ENCODE peak calls at places on chromosomes 13 and 19, in ten cellular contexts. X, L, M, Y, C, V, D, W, Q and P are unnamed samples.

GRCh38 chr19:35963514-35963913 is 27.3 kb downstream of the LRFN3 start:
- DNase-seq in X (peak), L (peak), M (peak), Y (no peak), C (no peak), V (peak), D (no peak), W (no peak), Q (no peak), P (peak)

GRCh38 chr13:27038323-27038722 is 133.3 kb downstream of the USP12 start:
- DNase-seq in X (no peak), L (no peak), M (no peak), Y (no peak), C (no peak), V (peak), D (no peak), W (no peak), Q (no peak), P (peak)

GRCh38 chr13:32246468-32246867 is 68.7 kb downstream of the ZAR1L start:
- DNase-seq in X (peak), L (peak), M (peak), Y (no peak), C (peak), V (peak), D (peak), W (no peak), Q (peak), P (peak)

GRCh38 chr19:30065680-30066606 is 123.9 kb downstream of the URI1 start:
- DNase-seq in X (no peak), L (no peak), M (no peak), Y (no peak), C (peak), V (no peak), D (no peak), W (no peak), Q (no peak), P (no peak)

GRCh38 chr13:112545866-112546265 is 42.1 kb downstream of the TUBGCP3 start:
- DNase-seq in X (peak), L (no peak), M (no peak), Y (no peak), C (no peak), V (peak), D (no peak), W (peak), Q (no peak), P (peak)

GRCh38 chr19:37654525-37654832 is 786 bp downstream of the ZFP30 start:
- DNase-seq in X (no peak), L (no peak), M (peak), Y (no peak), C (no peak), V (peak), D (peak), W (no peak), Q (peak), P (no peak)

GRCh38 chr19:56133858-56134654 is 7.0 kb upstream of the ZNF444 start:
- DNase-seq in X (no peak), L (no peak), M (no peak), Y (no peak), C (no peak), V (peak), D (no peak), W (no peak), Q (no peak), P (no peak)

GRCh38 chr13:112346173-112346898 is 29.8 kb upstream of the SPACA7 start:
- DNase-seq in X (no peak), L (no peak), M (no peak), Y (no peak), C (no peak), V (no peak), D (peak), W (no peak), Q (no peak), P (peak)

GRCh38 chr19:10517760-10518443 is 655 bp upstream of the S1PR5 start:
- DNase-seq in X (no peak), L (peak), M (no peak), Y (no peak), C (no peak), V (peak), D (no peak), W (no peak), Q (no peak), P (no peak)

GRCh38 chr19:19464339-19465098 is 50.8 kb downstream of the TSSK6 start:
- DNase-seq in X (no peak), L (peak), M (no peak), Y (no peak), C (no peak), V (peak), D (no peak), W (no peak), Q (no peak), P (no peak)

GRCh38 chr13:107373551-107373950 is 805.6 kb upstream of the ARGLU1 start:
- DNase-seq in X (peak), L (peak), M (no peak), Y (no peak), C (no peak), V (peak), D (peak), W (peak), Q (peak), P (peak)

GRCh38 chr13:114067381-114067885 is 65.0 kb downstream of the RASA3 start:
- DNase-seq in X (peak), L (no peak), M (peak), Y (no peak), C (peak), V (peak), D (no peak), W (no peak), Q (peak), P (peak)

GRCh38 chr19:48819366-48819816 is 8.6 kb upstream of the BCAT2 start:
- DNase-seq in X (peak), L (peak), M (no peak), Y (no peak), C (no peak), V (peak), D (no peak), W (peak), Q (no peak), P (peak)

GRCh38 chr19:3249408-3249807 is 24.9 kb downstream of the CELF5 start:
- DNase-seq in X (no peak), L (peak), M (no peak), Y (no peak), C (peak), V (no peak), D (peak), W (no peak), Q (no peak), P (peak)

GRCh38 chr19:55632463-55632834 is 8.1 kb upstream of the ZNF784 start:
- DNase-seq in X (peak), L (peak), M (peak), Y (peak), C (peak), V (peak), D (peak), W (peak), Q (peak), P (peak)

GRCh38 chr13:57673197-57673596 is 41.7 kb downstream of the PCDH17 start:
- DNase-seq in X (no peak), L (no peak), M (no peak), Y (no peak), C (no peak), V (no peak), D (no peak), W (no peak), Q (no peak), P (no peak)

GRCh38 chr13:28273919-28274318 is 135.6 kb downstream of the PAN3 start:
- DNase-seq in X (no peak), L (peak), M (no peak), Y (no peak), C (peak), V (peak), D (no peak), W (no peak), Q (no peak), P (no peak)

GRCh38 chr13:76856141-76856571 is 30.0 kb downstream of the KCTD12 start:
- DNase-seq in X (peak), L (no peak), M (no peak), Y (no peak), C (peak), V (peak), D (no peak), W (peak), Q (no peak), P (peak)

GRCh38 chr19:29714371-29714952 is 599 bp downstream of the C19orf12 start:
- DNase-seq in X (no peak), L (no peak), M (peak), Y (peak), C (peak), V (no peak), D (no peak), W (no peak), Q (no peak), P (no peak)

GRCh38 chr19:14442904-14443631 is 10.0 kb downstream of the PKN1 start:
- DNase-seq in X (no peak), L (no peak), M (no peak), Y (no peak), C (no peak), V (no peak), D (no peak), W (no peak), Q (no peak), P (no peak)

GRCh38 chr13:113901231-113901630 is 37.4 kb upstream of the GAS6 start:
- DNase-seq in X (no peak), L (no peak), M (no peak), Y (no peak), C (no peak), V (peak), D (no peak), W (no peak), Q (no peak), P (no peak)

GRCh38 chr19:57096640-57097361 is 23.0 kb upstream of the USP29 start:
- DNase-seq in X (no peak), L (no peak), M (no peak), Y (no peak), C (no peak), V (no peak), D (no peak), W (no peak), Q (no peak), P (no peak)

GRCh38 chr19:37583340-37583739 is 11.3 kb downstream of the ZNF571 start:
- DNase-seq in X (no peak), L (peak), M (no peak), Y (no peak), C (no peak), V (no peak), D (no peak), W (no peak), Q (no peak), P (no peak)

GRCh38 chr19:7272856-7273578 is 21.2 kb downstream of the INSR start:
- DNase-seq in X (no peak), L (no peak), M (no peak), Y (no peak), C (peak), V (no peak), D (no peak), W (peak), Q (peak), P (no peak)

GRCh38 chr13:62371737-62372136 is 956.1 kb upstream of the PCDH20 start:
- DNase-seq in X (no peak), L (no peak), M (no peak), Y (no peak), C (no peak), V (no peak), D (no peak), W (no peak), Q (no peak), P (no peak)

GRCh38 chr13:21033224-21033855 is 28.0 kb downstream of the LATS2 start:
- DNase-seq in X (peak), L (no peak), M (no peak), Y (no peak), C (no peak), V (no peak), D (no peak), W (no peak), Q (no peak), P (no peak)

GRCh38 chr13:34462843-34463242 is 479.2 kb upstream of the NBEA start:
- DNase-seq in X (peak), L (no peak), M (no peak), Y (no peak), C (no peak), V (peak), D (no peak), W (peak), Q (no peak), P (peak)

GRCh38 chr13:40236566-40237168 is 429.8 kb downstream of the FOXO1 start:
- DNase-seq in X (no peak), L (no peak), M (no peak), Y (no peak), C (no peak), V (no peak), D (no peak), W (no peak), Q (no peak), P (no peak)

GRCh38 chr13:70357031-70357430 is 248.8 kb upstream of the KLHL1 start:
- DNase-seq in X (no peak), L (no peak), M (no peak), Y (no peak), C (no peak), V (no peak), D (no peak), W (no peak), Q (no peak), P (no peak)

GRCh38 chr13:23794267-23795161 is 94.7 kb downstream of the MIPEP start:
- DNase-seq in X (peak), L (no peak), M (peak), Y (no peak), C (no peak), V (peak), D (no peak), W (peak), Q (no peak), P (peak)

GRCh38 chr19:4067396-4068057 is 828 bp upstream of the ZBTB7A start:
- DNase-seq in X (no peak), L (peak), M (peak), Y (no peak), C (peak), V (no peak), D (peak), W (no peak), Q (no peak), P (no peak)

GRCh38 chr13:106570354-106570822 is 2.5 kb upstream of the ARGLU1 start:
- DNase-seq in X (no peak), L (peak), M (peak), Y (peak), C (no peak), V (peak), D (no peak), W (no peak), Q (no peak), P (peak)

GRCh38 chr13:110455941-110456340 is 105.6 kb downstream of the RAB20 start:
- DNase-seq in X (peak), L (peak), M (peak), Y (peak), C (peak), V (peak), D (peak), W (no peak), Q (peak), P (peak)

GRCh38 chr19:40519352-40520322 is 52.8 kb downstream of the SPTBN4 start:
- DNase-seq in X (no peak), L (peak), M (no peak), Y (no peak), C (no peak), V (peak), D (no peak), W (no peak), Q (no peak), P (no peak)

GRCh38 chr19:15178629-15179308 is 22.0 kb downstream of the NOTCH3 start:
- DNase-seq in X (no peak), L (no peak), M (no peak), Y (no peak), C (no peak), V (no peak), D (no peak), W (no peak), Q (no peak), P (no peak)

GRCh38 chr13:80873589-80873988 is 532.7 kb upstream of the SPRY2 start:
- DNase-seq in X (no peak), L (no peak), M (peak), Y (no peak), C (peak), V (no peak), D (no peak), W (no peak), Q (peak), P (peak)

GRCh38 chr19:351976-352625 is 7.5 kb upstream of the MIER2 start:
- DNase-seq in X (no peak), L (no peak), M (no peak), Y (no peak), C (no peak), V (no peak), D (no peak), W (no peak), Q (no peak), P (no peak)